ENCODE peak calls at places on chromosomes 6 and 20, in seven cellular contexts. Q is left lung, I is Peyer's patch, C is cardiac muscle cell, Z is ascending aorta, Y is heart left ventricle, X is tibial artery. W is an unnamed sample.

GRCh38 chr20:51366155-51366886 is 176.2 kb downstream of the NFATC2 start:
- DNase-seq in Y (peak), X (peak), I (no peak), Q (peak), C (no peak), Z (peak), W (no peak)

GRCh38 chr6:159760602-159761057 is 1.2 kb upstream of the ACAT2 start:
- DNase-seq in X (no peak), Y (no peak), I (no peak), C (no peak), Z (no peak), Q (no peak), W (no peak)

GRCh38 chr6:18269253-18269652 is 4.9 kb upstream of the DEK start:
- DNase-seq in Z (no peak), C (no peak), Y (no peak), X (no peak), Q (no peak), I (no peak), W (no peak)

GRCh38 chr6:34436803-34437643 is 11.2 kb upstream of the RPS10 start:
- DNase-seq in Z (no peak), X (no peak), I (no peak), Q (no peak), Y (no peak), C (no peak), W (no peak)

GRCh38 chr6:111210074-111210729 is 122.9 kb downstream of the SLC16A10 start:
- DNase-seq in Y (no peak), Z (no peak), Q (no peak), X (no peak), C (peak), I (no peak), W (no peak)

GRCh38 chr6:135640048-135640447 is 142.5 kb upstream of the AHI1 start:
- DNase-seq in Q (no peak), X (no peak), Z (no peak), C (no peak), Y (no peak), I (no peak), W (no peak)

GRCh38 chr6:82088978-82089855 is 158.3 kb downstream of the IBTK start:
- DNase-seq in Y (no peak), X (no peak), I (no peak), Z (no peak), Q (no peak), C (no peak), W (no peak)

GRCh38 chr20:38198238-38198861 is 33.3 kb upstream of the TGM2 start:
- DNase-seq in Q (peak), X (no peak), I (no peak), Z (no peak), C (no peak), Y (no peak), W (no peak)

GRCh38 chr6:87944541-87944954 is 103.1 kb upstream of the SPACA1 start:
- DNase-seq in Y (peak), C (peak), X (peak), I (no peak), Z (peak), Q (peak), W (peak)

GRCh38 chr6:5338177-5338960 is 77.1 kb downstream of the FARS2 start:
- DNase-seq in C (no peak), Q (no peak), Z (no peak), Y (no peak), I (no peak), X (no peak), W (no peak)

GRCh38 chr6:15443119-15443518 is 197.2 kb downstream of the JARID2 start:
- DNase-seq in C (no peak), Z (no peak), Y (no peak), Q (no peak), I (no peak), X (no peak), W (no peak)
- H3K27ac ChIP-seq in C (no peak), Z (no peak), Y (no peak), Q (peak), I (no peak), X (no peak), W (no peak)

DNA sequence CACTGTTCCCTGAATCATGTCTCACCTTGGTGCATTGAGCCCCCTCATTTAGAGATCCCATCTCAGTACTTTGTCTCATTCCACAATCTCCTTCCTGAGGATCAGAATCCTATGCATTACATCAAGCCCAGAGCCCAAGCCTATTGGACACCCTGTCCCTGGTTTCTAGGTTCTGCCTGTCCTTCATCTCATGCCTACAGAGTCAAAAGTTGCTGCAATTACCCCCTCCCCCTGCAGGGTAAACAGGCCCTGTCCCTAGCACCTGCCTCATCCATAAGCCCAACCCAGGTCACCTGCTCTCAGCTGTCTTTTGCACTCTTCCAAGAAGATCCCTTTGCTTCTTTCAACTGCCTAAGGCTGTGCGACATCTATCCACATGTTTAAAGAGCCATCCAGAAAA is 93.9 kb downstream of the SPTLC3 start:
- DNase-seq in I (no peak), Q (no peak), X (no peak), Z (no peak), Y (no peak), C (no peak), W (no peak)
- H3K4me3 ChIP-seq in I (no peak), Q (no peak), X (no peak), Z (no peak), Y (no peak), C (no peak), W (no peak)

GRCh38 chr6:1581120-1581991 is 28.4 kb upstream of the FOXC1 start:
- DNase-seq in Q (no peak), X (no peak), I (no peak), C (no peak), Z (no peak), Y (no peak), W (no peak)
- H3K27ac ChIP-seq in Q (no peak), X (no peak), I (no peak), C (no peak), Z (no peak), Y (no peak), W (no peak)

DNA sequence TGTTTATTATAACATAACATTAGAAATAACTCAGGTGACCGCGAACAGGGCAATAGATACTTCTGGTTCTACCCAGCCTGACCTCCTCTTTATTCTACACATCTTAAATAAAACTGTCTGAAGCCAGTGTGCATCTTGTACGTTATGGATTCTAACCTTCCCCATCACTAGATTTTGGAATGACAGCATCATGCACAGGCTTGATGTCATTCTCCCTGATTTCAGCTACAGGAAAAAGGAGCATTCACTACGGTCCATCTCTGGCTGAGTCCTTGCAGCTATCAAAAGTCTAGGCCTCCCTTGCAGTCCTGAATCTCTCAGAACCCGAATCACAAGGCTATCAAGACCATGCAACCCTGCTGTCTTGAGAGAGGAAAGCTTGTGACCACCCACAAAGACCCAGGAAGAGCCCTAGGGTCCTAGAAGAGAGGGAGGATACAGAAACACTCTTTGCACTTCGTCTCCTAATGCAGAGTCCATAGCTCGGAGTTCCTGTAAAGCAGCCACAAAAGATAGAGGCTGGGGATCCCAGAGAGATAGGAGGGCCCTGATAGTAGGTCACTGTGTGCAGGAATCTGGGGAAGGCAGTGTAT is 845 bp downstream of the HLA-DPA1 start:
- DNase-seq in C (no peak), Q (no peak), Z (no peak), Y (no peak), I (no peak), X (no peak), W (no peak)
- H3K4me3 ChIP-seq in C (no peak), Q (peak), Z (peak), Y (peak), I (peak), X (peak), W (peak)

GRCh38 chr20:47269309-47270165 is 87.0 kb downstream of the ZMYND8 start:
- DNase-seq in X (no peak), Y (no peak), I (no peak), Z (no peak), Q (no peak), C (no peak), W (no peak)
- H3K27ac ChIP-seq in X (peak), Y (no peak), I (no peak), Z (peak), Q (no peak), C (no peak), W (no peak)

GRCh38 chr20:35304956-35305355 is 12.7 kb upstream of the FAM83C start:
- DNase-seq in C (no peak), Y (no peak), I (no peak), X (no peak), Z (no peak), Q (no peak), W (no peak)
- H3K4me3 ChIP-seq in C (no peak), Y (no peak), I (no peak), X (no peak), Z (no peak), Q (no peak), W (no peak)

GRCh38 chr20:50309280-50309763 is 118.7 kb downstream of the CEBPB start:
- DNase-seq in Z (no peak), I (no peak), X (no peak), Y (no peak), C (no peak), Q (no peak), W (no peak)

GRCh38 chr20:50309764-50310672 is 119.4 kb downstream of the CEBPB start:
- DNase-seq in I (no peak), X (no peak), Q (no peak), Z (no peak), C (no peak), Y (no peak), W (no peak)

GRCh38 chr20:50308166-50308512 is 117.5 kb downstream of the CEBPB start:
- DNase-seq in C (no peak), Q (no peak), Y (no peak), I (no peak), X (no peak), Z (no peak), W (no peak)

GRCh38 chr20:50306478-50307423 is 116.1 kb downstream of the CEBPB start:
- DNase-seq in I (no peak), C (no peak), X (no peak), Q (no peak), Z (no peak), Y (no peak), W (no peak)

GRCh38 chr20:50308513-50309279 is 118.1 kb downstream of the CEBPB start:
- DNase-seq in C (peak), X (peak), I (peak), Q (peak), Z (peak), Y (peak), W (peak)
- H3K27ac ChIP-seq in C (no peak), X (peak), I (peak), Q (peak), Z (peak), Y (peak), W (peak)

GRCh38 chr20:63738687-63739128 is 868 bp upstream of the SLC2A4RG start:
- DNase-seq in Z (no peak), C (peak), Q (no peak), X (peak), Y (peak), I (peak), W (peak)
- H3K4me3 ChIP-seq in Z (peak), C (peak), Q (peak), X (peak), Y (peak), I (peak), W (peak)

DNA sequence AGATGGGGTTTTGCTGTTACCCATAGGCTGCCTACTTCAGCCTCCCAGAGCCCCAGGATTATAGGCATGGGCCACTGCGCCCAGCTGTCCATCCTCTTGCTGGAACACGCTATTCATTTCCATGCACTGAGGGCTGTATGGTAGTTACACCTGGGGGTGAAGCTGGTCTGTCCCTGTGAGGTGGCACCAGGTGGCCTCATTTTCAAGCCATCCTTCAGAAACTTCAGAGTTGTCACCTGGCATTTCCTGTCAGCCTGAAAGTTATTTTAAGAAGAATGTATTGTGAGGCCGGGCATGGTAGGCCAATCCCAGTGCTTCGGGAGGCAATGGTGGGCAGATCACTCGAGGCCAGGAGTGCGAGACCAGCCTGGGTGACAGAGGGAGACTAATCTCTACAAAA is 147.6 kb downstream of the DTNBP1 start:
- DNase-seq in Q (no peak), I (no peak), C (no peak), Z (no peak), X (no peak), Y (no peak), W (no peak)
- H3K27ac ChIP-seq in Q (no peak), I (no peak), C (no peak), Z (no peak), X (no peak), Y (no peak), W (no peak)

DNA sequence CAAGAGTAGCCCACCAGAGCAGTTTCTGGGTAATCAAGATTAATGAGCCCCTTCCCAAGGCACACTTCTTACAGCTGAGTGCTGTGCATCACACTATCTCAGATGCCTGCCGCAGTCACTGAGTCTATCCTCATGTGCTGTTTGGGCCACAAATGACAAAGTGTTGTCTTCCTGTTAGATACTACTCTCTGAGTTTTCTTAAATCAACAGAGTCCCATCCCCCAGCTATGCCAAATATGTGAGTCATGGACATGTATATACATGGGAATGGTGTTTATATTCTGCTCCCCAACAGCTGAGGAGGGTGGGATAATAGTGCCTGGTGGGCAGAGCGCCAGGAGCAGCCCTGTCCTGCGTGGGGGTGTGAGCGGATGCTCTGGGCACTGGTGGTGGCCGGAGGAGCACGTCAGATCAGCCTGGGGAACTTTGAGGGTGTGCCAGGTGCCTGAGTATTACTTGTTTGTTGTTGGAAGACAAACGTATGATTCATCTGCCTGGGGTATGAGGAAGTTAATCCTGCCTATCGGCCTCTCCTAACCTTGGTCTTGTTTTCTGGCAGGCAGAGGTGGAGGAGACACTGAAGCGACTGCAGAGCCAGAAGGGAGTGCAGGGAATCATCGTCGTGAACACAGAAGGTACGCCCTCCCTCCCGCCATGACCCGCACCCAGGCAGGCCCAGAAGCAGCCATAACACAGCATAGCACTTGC is 9.6 kb downstream of the DYNLRB1 start:
- DNase-seq in Q (peak), X (peak), C (no peak), Y (peak), I (peak), Z (peak), W (peak)
- H3K4me3 ChIP-seq in Q (no peak), X (no peak), C (no peak), Y (no peak), I (peak), Z (no peak), W (peak)